ENCODE peak calls at places on chromosomes 11 and 22, in four cellular contexts. B, G, V and D are unnamed samples. For H3K9me3, the result is how much of the 10 kb centered on the place peaks cover.

GRCh38 chr22:33240901-33241300 is 182.7 kb upstream of the SYN3 start:
- DNase-seq in B (no peak), G (no peak), V (no peak), D (no peak)

GRCh38 chr11:119716475-119717057 is 12.4 kb downstream of the NECTIN1 start:
- DNase-seq in B (no peak), G (no peak), V (no peak), D (no peak)

GRCh38 chr11:351411-351810 is 17.9 kb upstream of the B4GALNT4 start:
- DNase-seq in B (peak), G (no peak), V (no peak), D (no peak)

GRCh38 chr11:48193876-48194275 is 22.7 kb upstream of the OR4B1 start:
- DNase-seq in B (no peak), G (no peak), V (peak), D (peak)

GRCh38 chr22:38554281-38554680 is 15.7 kb downstream of the DMC1 start:
- DNase-seq in B (no peak), G (no peak), V (peak), D (peak)

GRCh38 chr11:1156506-1157340 is 1.0 kb upstream of the MUC5AC start:
- DNase-seq in B (no peak), G (no peak), V (no peak), D (no peak)

GRCh38 chr11:114166897-114167323 is 107.4 kb downstream of the ZBTB16 start:
- DNase-seq in B (no peak), G (no peak), V (peak), D (peak)

GRCh38 chr11:76770642-76771445 is 12.3 kb upstream of the TSKU start:
- DNase-seq in B (no peak), G (no peak), V (peak), D (peak)

GRCh38 chr11:122181372-122181771 is 65.4 kb upstream of the BLID start:
- DNase-seq in B (no peak), G (no peak), V (no peak), D (no peak)

GRCh38 chr22:45478108-45478771 is 24.4 kb upstream of the FBLN1 start:
- DNase-seq in B (peak), G (no peak), V (peak), D (peak)

GRCh38 chr11:2777871-2778629 is 78.3 kb upstream of the KCNQ1OT1 start:
- DNase-seq in B (peak), G (no peak), V (no peak), D (no peak)

GRCh38 chr11:9760180-9760550 is 96.3 kb downstream of the SWAP70 start:
- DNase-seq in B (peak), G (no peak), V (peak), D (peak)

GRCh38 chr22:46578251-46578823 is 40.9 kb upstream of the CELSR1 start:
- DNase-seq in B (no peak), G (no peak), V (no peak), D (no peak)

GRCh38 chr11:10809373-10810199 is 860 bp upstream of the EIF4G2 start:
- DNase-seq in B (no peak), G (peak), V (peak), D (peak)

GRCh38 chr11:78132475-78132874 is 7.0 kb downstream of the ALG8 start:
- DNase-seq in B (no peak), G (no peak), V (no peak), D (no peak)
- H3K27ac ChIP-seq in B (no peak), G (no peak), V (no peak), D (no peak)

DNA sequence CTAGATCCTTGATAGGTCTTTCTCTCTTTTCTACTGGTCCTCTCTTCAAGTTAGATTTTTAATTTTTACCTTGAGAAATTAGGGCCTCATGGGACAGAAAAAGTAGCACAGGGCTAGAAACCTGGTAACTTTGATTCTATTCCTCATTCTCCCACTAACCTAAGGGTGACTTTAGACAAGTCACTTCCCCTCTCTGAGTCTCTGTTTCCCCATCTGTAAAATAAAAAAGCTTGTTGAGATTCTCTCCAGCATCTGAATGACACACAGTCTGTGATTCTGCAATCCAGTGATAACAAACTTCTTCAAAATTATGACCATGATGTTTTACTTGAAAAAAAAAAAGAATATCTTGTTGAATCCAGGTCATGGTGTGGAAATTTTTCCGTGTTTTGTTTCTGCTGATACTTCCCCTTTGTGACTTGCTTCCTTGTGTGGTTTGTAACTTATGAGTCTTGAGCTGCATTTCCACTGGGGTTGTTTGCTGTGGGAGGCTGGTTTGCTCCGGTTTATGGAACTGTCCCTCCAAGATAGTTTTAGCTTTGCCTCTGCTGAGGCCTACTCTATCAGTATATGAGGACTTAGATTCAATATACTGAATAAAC is 9.8 kb upstream of the MPEG1 start:
- DNase-seq in B (no peak), G (no peak), V (no peak), D (no peak)
- TF ChIP-seq CTCF in B (no peak), G (no peak), V (no peak), D (no peak)

GRCh38 chr11:105149477-105149876 is 9.9 kb upstream of the CARD18 start:
- DNase-seq in B (no peak), G (no peak), V (no peak), D (no peak)
- H3K9me3 ChIP-seq in B (under half), G (under half), V (under half), D (under half)

GRCh38 chr22:29096736-29097669 is 24.2 kb downstream of the KREMEN1 start:
- DNase-seq in B (no peak), G (no peak), V (no peak), D (no peak)
- H3K27ac ChIP-seq in B (no peak), G (no peak), V (no peak), D (no peak)

DNA sequence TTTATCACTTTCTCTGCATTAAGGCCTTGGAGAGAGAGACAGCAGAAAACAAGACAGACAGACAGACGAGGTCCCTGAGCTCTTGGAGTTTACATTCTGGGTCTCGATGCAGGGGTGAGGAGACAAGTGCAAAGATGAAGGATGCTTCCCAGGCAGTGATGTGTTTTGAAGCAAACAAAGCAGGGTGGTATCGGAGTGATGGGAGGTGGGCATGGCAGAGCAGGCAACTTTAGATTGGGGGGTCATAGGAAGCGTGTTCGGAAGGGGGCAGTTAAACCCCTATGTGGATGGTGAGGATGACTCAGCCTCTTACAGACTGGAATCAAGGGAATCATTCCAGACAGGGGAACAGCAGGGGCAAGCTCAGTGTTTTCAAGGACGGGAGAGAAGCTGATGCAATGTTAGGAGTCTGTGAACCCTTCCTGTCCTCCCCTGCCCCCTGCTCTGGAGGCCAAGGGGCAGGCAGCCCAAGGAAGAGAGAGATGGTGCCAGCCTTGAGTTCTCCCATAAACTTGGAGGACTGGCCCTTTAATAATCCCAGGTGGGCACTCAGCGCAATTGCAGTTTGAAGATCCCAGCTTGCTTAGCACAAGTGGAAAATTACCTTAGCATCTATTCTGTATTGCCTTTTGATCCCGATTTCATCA is 180.2 kb downstream of the CHST1 start:
- DNase-seq in B (no peak), G (peak), V (no peak), D (no peak)
- TF ChIP-seq CTCF in B (no peak), G (peak), V (peak), D (no peak)

GRCh38 chr11:91374794-91375193 is 849.8 kb upstream of the FAT3 start:
- DNase-seq in B (no peak), G (no peak), V (no peak), D (no peak)
- H3K9me3 ChIP-seq in B (under half), G (under half), V (under half), D (under half)